ENCODE peak calls at places on chromosomes 5 and 9, in nine cellular contexts. E is tibial nerve, B is right lobe of liver, G is foreskin fibroblast, T is heart left ventricle, C is choroid plexus epithelial cell, S is LNCaP clone FGC, V is fibroblast of mammary gland, J is heart right ventricle. P is an unnamed sample.
A peak's percentile ranks its signal among the peaks of the same experiment; 100 is the strongest.

GRCh38 chr9:35096035-35096849 is at the start of gene PIGO:
- DNase-seq in V (peak; percentile 74), J (peak; percentile 89), S (peak; percentile 68), B (peak; percentile 94), C (peak; percentile 86), E (peak; percentile 75), T (peak; percentile 91), G (peak; percentile 76), P (peak; percentile 71)

GRCh38 chr9:131590449-131590848 is 45.1 kb downstream of the PRRT1B start:
- DNase-seq in B (peak; percentile 49), T (no peak), V (no peak), C (no peak), E (no peak), G (no peak), J (no peak), S (no peak), P (no peak)

GRCh38 chr5:71014186-71014585 is 11.0 kb downstream of the NAIP start:
- DNase-seq in G (no peak), T (peak; percentile 18), J (no peak), B (no peak), V (no peak), S (no peak), C (no peak), E (no peak), P (no peak)

GRCh38 chr5:44388504-44389409 is 463 bp downstream of the FGF10 start:
- DNase-seq in C (no peak), E (peak; percentile 18), T (peak; percentile 23), S (no peak), J (peak; percentile 8), V (peak; percentile 44), B (no peak), G (no peak), P (no peak)

GRCh38 chr5:153641183-153641688 is 150.8 kb downstream of the GRIA1 start:
- DNase-seq in B (no peak), G (no peak), C (no peak), E (no peak), S (no peak), V (no peak), J (no peak), T (no peak), P (no peak)

GRCh38 chr5:35436441-35437057 is 181.1 kb upstream of the SPEF2 start:
- DNase-seq in T (no peak), C (peak; percentile 54), J (no peak), B (no peak), E (no peak), V (peak; percentile 48), S (no peak), G (no peak), P (peak; percentile 49)

GRCh38 chr5:143494162-143494561 is 90.7 kb upstream of the NR3C1 start:
- DNase-seq in E (no peak), T (no peak), S (no peak), J (no peak), B (no peak), V (peak; percentile 89), C (peak; percentile 85), G (peak; percentile 81), P (peak; percentile 80)

GRCh38 chr5:36070687-36071571 is 4.2 kb upstream of the UGT3A2 start:
- DNase-seq in B (no peak), T (no peak), E (no peak), J (no peak), S (no peak), C (peak; percentile 24), V (no peak), G (no peak), P (no peak)

GRCh38 chr5:54388411-54388810 is 67.1 kb upstream of the HSPB3 start:
- DNase-seq in C (peak; percentile 20), T (no peak), V (peak; percentile 18), E (no peak), B (no peak), S (no peak), G (no peak), J (no peak), P (no peak)

GRCh38 chr5:54774281-54775171 is 210.9 kb downstream of the ESM1 start:
- DNase-seq in T (peak; percentile 78), G (no peak), V (peak; percentile 80), S (no peak), B (no peak), E (peak; percentile 60), C (no peak), J (peak; percentile 66), P (no peak)

GRCh38 chr9:76926324-76926731 is 20.4 kb upstream of the PRUNE2 start:
- DNase-seq in J (no peak), S (no peak), E (no peak), B (no peak), V (peak; percentile 98), G (peak; percentile 87), C (peak; percentile 70), T (no peak), P (peak; percentile 80)

DNA sequence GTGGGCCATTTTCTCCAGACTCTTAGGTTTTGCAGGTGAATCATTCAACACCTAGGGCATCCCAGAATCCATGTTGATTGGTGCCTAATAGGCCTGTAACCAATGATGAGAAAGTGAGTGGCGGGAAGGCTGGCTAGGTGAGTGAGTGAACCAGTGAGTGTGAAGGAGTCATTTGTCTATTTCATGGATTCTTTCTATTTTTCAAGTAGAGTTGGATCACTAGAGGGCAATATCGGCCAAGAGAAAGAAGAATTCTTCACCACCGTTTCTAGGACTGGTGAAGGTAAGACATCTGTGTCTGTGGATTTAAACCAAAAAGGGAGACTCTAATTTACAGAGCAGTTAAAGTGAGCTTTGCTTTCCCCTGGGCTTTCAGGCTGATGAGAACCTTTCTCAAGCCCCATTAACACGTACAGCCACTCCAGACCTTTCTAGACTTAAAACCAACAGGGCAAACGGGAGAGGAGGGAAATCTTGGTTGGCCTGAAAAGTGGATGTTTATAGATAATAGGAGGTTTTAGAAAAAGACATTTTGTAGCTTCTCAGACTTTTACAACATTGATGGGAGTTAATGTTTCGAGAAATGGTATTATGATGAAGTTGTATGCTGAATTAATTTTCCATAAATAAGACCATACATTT is 114.3 kb upstream of the IL12B start:
- DNase-seq in B (no peak), J (no peak), T (no peak), C (peak; percentile 84), V (peak; percentile 72), S (no peak), E (peak; percentile 32), G (peak; percentile 48), P (peak; percentile 62)
- TF ChIP-seq CTCF in B (peak; percentile 64), J (peak; percentile 57), T (peak; percentile 44), C (peak; percentile 62), V (peak; percentile 54), S (peak; percentile 62), E (no peak), G (peak; percentile 33), P (peak; percentile 76)

DNA sequence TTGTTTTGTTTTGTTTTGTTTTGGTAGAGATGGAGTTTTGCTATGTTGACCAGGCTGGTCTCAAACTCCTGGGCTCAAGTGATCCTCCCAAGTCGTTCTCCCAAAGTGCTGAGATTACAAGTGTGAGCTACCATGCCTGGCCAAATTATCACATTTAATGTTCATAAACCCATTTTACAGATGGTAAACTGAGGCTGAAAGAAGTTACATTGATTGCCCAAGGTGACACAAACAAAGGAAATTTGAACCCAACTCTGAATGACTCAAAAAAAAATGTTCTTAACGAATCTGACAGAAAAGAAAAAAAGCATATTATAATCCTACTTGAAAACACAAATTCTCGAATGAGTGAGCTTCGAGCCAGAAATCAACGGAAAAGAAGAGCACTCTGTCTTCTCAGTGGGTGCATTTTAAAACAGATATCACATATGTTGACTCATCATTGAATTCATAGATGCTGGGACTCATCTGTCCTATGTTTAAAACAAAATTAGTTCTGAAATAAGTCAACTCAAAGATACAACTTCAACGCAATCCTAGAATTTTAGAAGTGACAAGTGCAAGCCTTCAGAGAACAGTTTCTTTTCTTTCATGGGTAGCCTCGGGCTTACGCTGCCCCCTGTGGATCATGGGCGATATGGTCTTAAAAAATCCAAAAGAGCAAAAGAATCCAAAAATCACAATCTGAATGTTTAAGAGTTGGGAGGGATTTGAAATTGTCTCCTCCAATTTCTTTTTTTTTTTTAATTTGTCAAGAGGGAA is 28.4 kb downstream of the TIMD4 start:
- DNase-seq in E (peak; percentile 23), J (no peak), C (no peak), G (no peak), V (peak; percentile 2), B (no peak), T (no peak), S (no peak), P (no peak)
- TF ChIP-seq CTCF in E (peak; percentile 7), J (peak; percentile 51), C (no peak), G (peak; percentile 32), V (peak; percentile 34), B (peak; percentile 21), T (peak; percentile 46), S (peak; percentile 28), P (no peak)

DNA sequence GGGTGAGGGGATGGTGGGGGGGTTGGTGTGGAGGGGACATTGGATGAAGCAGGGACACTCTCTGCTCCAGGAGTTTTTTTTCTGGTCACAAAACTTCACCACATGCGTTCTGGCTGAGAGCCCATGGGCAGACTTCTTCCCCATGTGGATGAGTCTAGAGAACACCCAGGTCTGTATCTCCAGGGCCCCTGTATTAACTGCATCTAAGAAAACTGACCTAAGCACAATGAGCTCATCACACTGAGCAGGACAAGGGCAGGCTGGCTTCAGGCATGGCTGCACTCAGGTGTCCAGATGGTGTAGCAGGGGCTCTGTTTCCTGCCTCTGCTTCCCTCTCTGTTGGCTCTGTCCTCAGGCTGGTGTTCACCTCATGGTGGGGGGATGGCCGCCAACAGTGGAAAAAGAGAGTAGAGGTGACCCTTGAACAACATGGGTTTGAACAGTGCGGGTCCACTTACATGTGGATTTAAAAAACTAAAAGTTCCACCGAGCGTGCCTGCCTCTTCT is 85.3 kb upstream of the STC2 start:
- DNase-seq in G (no peak), S (no peak), T (no peak), B (no peak), J (no peak), E (no peak), C (no peak), V (no peak), P (no peak)
- TF ChIP-seq CTCF in G (no peak), S (no peak), T (no peak), B (no peak), J (no peak), E (no peak), C (no peak), V (no peak), P (no peak)

GRCh38 chr5:136638084-136638483 is 272.7 kb upstream of the TRPC7 start:
- DNase-seq in E (no peak), J (no peak), T (no peak), G (no peak), C (peak; percentile 68), V (no peak), S (no peak), B (no peak), P (peak; percentile 36)
- TF ChIP-seq CTCF in E (no peak), J (no peak), T (no peak), G (no peak), C (peak; percentile 56), V (peak; percentile 1), S (peak; percentile 15), B (no peak), P (peak; percentile 66)

GRCh38 chr5:169980418-169981053 is at the start of gene INSYN2B:
- DNase-seq in V (peak; percentile 88), E (peak; percentile 47), T (peak; percentile 52), J (peak; percentile 36), S (peak; percentile 48), B (no peak), G (peak; percentile 78), C (peak; percentile 94), P (peak; percentile 87)
- TF ChIP-seq CTCF in V (peak; percentile 74), E (peak; percentile 42), T (peak; percentile 58), J (peak; percentile 54), S (peak; percentile 78), B (peak; percentile 37), G (peak; percentile 61), C (peak; percentile 80), P (peak; percentile 89)

P was measured in HFFc6.